ENCODE peak calls at places on chromosomes 7 and 10, in four cellular contexts. One of them, this sample, is unnamed.

GRCh38 chr7:42096681-42097637 is 140.1 kb downstream of the GLI3 start:
- DNase-seq in coronary artery: no peak
- DNase-seq in HFFc6: peak; percentile 5
- DNase-seq in head of caudate nucleus: no peak
- DNase-seq in this sample: no peak

GRCh38 chr7:7051221-7051877 is 131.0 kb upstream of the C1GALT1 start:
- DNase-seq in coronary artery: no peak
- DNase-seq in HFFc6: no peak
- DNase-seq in head of caudate nucleus: no peak
- DNase-seq in this sample: no peak

GRCh38 chr7:115782716-115783460 is 247.7 kb downstream of the TFEC start:
- DNase-seq in coronary artery: no peak
- DNase-seq in HFFc6: no peak
- DNase-seq in head of caudate nucleus: no peak
- DNase-seq in this sample: no peak

GRCh38 chr7:66150471-66150870 is 35.8 kb downstream of the CRCP start:
- DNase-seq in coronary artery: no peak
- DNase-seq in HFFc6: peak; percentile 38
- DNase-seq in head of caudate nucleus: no peak
- DNase-seq in this sample: no peak

GRCh38 chr7:108348913-108349312 is 107.3 kb downstream of the NRCAM start:
- DNase-seq in coronary artery: no peak
- DNase-seq in HFFc6: peak; percentile 29
- DNase-seq in head of caudate nucleus: no peak
- DNase-seq in this sample: peak; percentile 38

GRCh38 chr7:74355091-74355490 is 65.9 kb downstream of the CLIP2 start:
- DNase-seq in coronary artery: no peak
- DNase-seq in HFFc6: peak; percentile 70
- DNase-seq in head of caudate nucleus: no peak
- DNase-seq in this sample: peak; percentile 89

GRCh38 chr7:29194594-29195417 is at the start of gene CHN2:
- DNase-seq in coronary artery: no peak
- DNase-seq in HFFc6: no peak
- DNase-seq in head of caudate nucleus: peak; percentile 54
- DNase-seq in this sample: no peak

GRCh38 chr10:101095550-101096213 is 33.9 kb downstream of the KAZALD1 start:
- DNase-seq in coronary artery: no peak
- DNase-seq in HFFc6: peak; percentile 50
- DNase-seq in head of caudate nucleus: peak; percentile 53
- DNase-seq in this sample: peak; percentile 66

GRCh38 chr10:451021-451471 is 238.4 kb downstream of the DIP2C start:
- DNase-seq in coronary artery: no peak
- DNase-seq in HFFc6: no peak
- DNase-seq in head of caudate nucleus: no peak
- DNase-seq in this sample: no peak